ENCODE peak calls at places on chromosomes 13 and 19, in seven cellular contexts. F, N, Z, O, A, J and Q are unnamed samples.

GRCh38 chr19:45045671-45046353 is 7.0 kb downstream of the CLASRP start:
- DNase-seq in O (no peak), N (no peak), J (no peak), F (no peak), Z (no peak), A (no peak), Q (no peak)

GRCh38 chr19:29193116-29193515 is 19.8 kb downstream of the UQCRFS1 start:
- DNase-seq in N (no peak), F (no peak), J (no peak), O (no peak), Z (no peak), A (no peak), Q (no peak)

GRCh38 chr13:44758595-44759221 is 182.6 kb upstream of the TSC22D1 start:
- DNase-seq in Z (no peak), A (no peak), F (no peak), N (peak; percentile 31), O (no peak), J (peak; percentile 85), Q (no peak)

GRCh38 chr19:43476606-43477005 is 11.2 kb upstream of the LYPD3 start:
- DNase-seq in F (no peak), O (no peak), A (no peak), Z (no peak), N (no peak), J (peak; percentile 47), Q (no peak)

GRCh38 chr19:52211926-52212571 is 22.2 kb downstream of the PPP2R1A start:
- DNase-seq in F (no peak), A (no peak), J (no peak), N (no peak), O (no peak), Z (no peak), Q (no peak)

GRCh38 chr13:51935326-51936171 is 73.8 kb downstream of the CCDC70 start:
- DNase-seq in J (no peak), F (no peak), N (peak; percentile 26), A (no peak), Z (no peak), O (peak; percentile 72), Q (peak; percentile 43)

GRCh38 chr19:33085570-33086128 is 4.7 kb downstream of the GPATCH1 start:
- DNase-seq in J (no peak), O (no peak), A (no peak), Z (no peak), F (no peak), N (no peak), Q (no peak)

GRCh38 chr13:47798906-47799305 is 202.2 kb downstream of the SUCLA2 start:
- DNase-seq in F (no peak), N (no peak), Z (no peak), J (no peak), A (no peak), O (peak; percentile 53), Q (no peak)

GRCh38 chr13:105139048-105139379 is 1396.4 kb downstream of the EFNB2 start:
- DNase-seq in Z (no peak), A (no peak), J (no peak), F (no peak), O (no peak), N (no peak), Q (no peak)

GRCh38 chr13:25167775-25168174 is 4.3 kb downstream of the AMER2 start:
- DNase-seq in O (no peak), F (no peak), J (no peak), A (no peak), Z (no peak), N (no peak), Q (no peak)

GRCh38 chr19:53868892-53869804 is 1.5 kb downstream of the MYADM start:
- DNase-seq in O (peak; percentile 94), A (peak; percentile 70), F (peak; percentile 76), J (peak; percentile 86), Z (peak; percentile 95), N (peak; percentile 89), Q (peak; percentile 91)

GRCh38 chr13:113802090-113802531 is 43.1 kb downstream of the TMEM255B start:
- DNase-seq in O (peak; percentile 84), J (no peak), Z (peak; percentile 71), N (no peak), F (no peak), A (peak; percentile 68), Q (peak; percentile 90)

GRCh38 chr19:45498411-45499195 is at the start of gene PPM1N:
- DNase-seq in O (peak; percentile 87), J (no peak), N (no peak), F (peak; percentile 63), A (no peak), Z (no peak), Q (peak; percentile 86)

GRCh38 chr13:39269411-39269810 is 231.2 kb downstream of the NHLRC3 start:
- DNase-seq in F (no peak), J (no peak), A (no peak), Z (no peak), O (no peak), N (no peak), Q (no peak)

GRCh38 chr19:373391-374182 is 29.0 kb upstream of the MIER2 start:
- DNase-seq in J (no peak), A (no peak), N (no peak), Z (no peak), O (no peak), F (no peak), Q (no peak)

GRCh38 chr19:15137777-15138176 is 30.6 kb downstream of the SYDE1 start:
- DNase-seq in N (no peak), Z (no peak), O (no peak), A (no peak), J (no peak), F (no peak), Q (no peak)

GRCh38 chr19:3338541-3339181 is 27.7 kb upstream of the NFIC start:
- DNase-seq in N (peak; percentile 84), Z (peak; percentile 37), F (peak; percentile 36), A (no peak), J (no peak), O (no peak), Q (no peak)

GRCh38 chr19:3333662-3334061 is 32.7 kb upstream of the NFIC start:
- DNase-seq in A (no peak), Z (no peak), N (no peak), O (no peak), J (no peak), F (no peak), Q (no peak)

GRCh38 chr19:3336351-3336679 is 30.1 kb upstream of the NFIC start:
- DNase-seq in N (no peak), J (no peak), Z (no peak), A (no peak), O (no peak), F (no peak), Q (no peak)

GRCh38 chr19:3335431-3336350 is 30.7 kb upstream of the NFIC start:
- DNase-seq in Z (peak; percentile 54), J (no peak), A (peak; percentile 35), O (no peak), N (peak; percentile 78), F (no peak), Q (peak; percentile 48)

DNA sequence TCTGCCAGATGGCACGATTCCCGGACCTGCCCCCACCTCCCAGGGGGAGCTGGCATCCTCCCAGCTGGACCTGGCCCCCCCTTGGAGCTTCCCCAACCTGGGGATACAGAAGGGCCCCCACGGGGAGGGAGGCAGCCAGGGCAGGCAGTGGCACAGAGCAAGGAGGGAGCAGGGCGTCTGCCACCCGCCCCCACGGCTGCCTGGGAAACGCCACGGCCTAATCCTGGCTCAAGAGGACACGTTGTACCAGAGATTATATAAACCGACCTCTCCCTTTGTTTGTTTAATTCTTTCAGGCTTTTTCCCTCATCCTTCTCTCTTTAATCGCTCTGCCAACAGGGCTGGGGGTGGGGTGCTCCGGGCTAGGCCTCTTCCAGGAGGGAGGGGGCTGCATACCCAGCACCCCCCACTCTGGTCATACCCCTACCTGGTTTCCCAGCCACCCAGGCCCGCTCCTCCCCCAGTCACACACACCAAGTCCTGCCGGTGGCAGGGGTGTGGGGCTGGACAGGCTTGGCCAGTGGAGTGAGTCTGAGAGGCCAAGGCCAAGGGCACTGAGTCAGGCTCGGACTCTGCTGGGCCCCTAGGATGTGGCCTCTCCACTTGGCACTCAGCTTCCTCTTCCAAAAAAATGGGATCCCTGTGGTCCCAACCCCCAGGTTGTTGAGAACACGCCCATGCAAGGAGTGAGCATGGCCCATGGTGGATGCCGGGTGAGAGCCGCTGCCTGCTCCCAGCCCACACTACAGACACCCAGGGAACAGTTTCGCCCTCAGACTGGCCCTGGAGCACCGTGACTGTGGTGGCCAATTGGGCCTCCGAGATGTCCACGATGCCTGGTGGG is 29.5 kb upstream of the NFIC start:
- DNase-seq in J (peak; percentile 33), A (peak; percentile 72), O (no peak), F (no peak), Z (peak; percentile 91), N (peak; percentile 98), Q (peak; percentile 88)
- H3K4me3 ChIP-seq in J (no peak overlapping the region), A (no peak overlapping the region), O (no peak overlapping the region), F (no peak overlapping the region), Z (no peak overlapping the region), N (no peak overlapping the region), Q (no peak overlapping the region)

GRCh38 chr13:79379274-79379673 is 26.8 kb downstream of the RBM26 start:
- DNase-seq in O (no peak), N (no peak), Z (no peak), F (no peak), J (no peak), A (no peak), Q (no peak)
- H3K36me3 ChIP-seq in O (peaks cover 22% of the 10 kb centered on the region), N (peaks cover 14% of the 10 kb centered on the region), Z (no peaks in the 10 kb centered on the region), F (no peaks in the 10 kb centered on the region), J (peaks cover 4% of the 10 kb centered on the region), A (peaks cover 37% of the 10 kb centered on the region), Q (peaks cover 3% of the 10 kb centered on the region)

GRCh38 chr13:53338760-53339159 is 310.1 kb downstream of the OLFM4 start:
- DNase-seq in Z (no peak), J (no peak), N (no peak), O (no peak), A (no peak), F (no peak), Q (no peak)

GRCh38 chr13:53342623-53343022 is 314.0 kb downstream of the OLFM4 start:
- DNase-seq in N (no peak), O (peak; percentile 39), J (no peak), Z (no peak), F (no peak), A (no peak), Q (no peak)

GRCh38 chr13:53340505-53341143 is 312.0 kb downstream of the OLFM4 start:
- DNase-seq in A (no peak), N (no peak), O (no peak), F (no peak), J (no peak), Z (no peak), Q (no peak)

GRCh38 chr13:53341144-53341510 is 312.5 kb downstream of the OLFM4 start:
- DNase-seq in O (peak; percentile 10), A (no peak), F (no peak), Z (no peak), N (no peak), J (no peak), Q (no peak)

GRCh38 chr13:53343345-53343744 is 314.7 kb downstream of the OLFM4 start:
- DNase-seq in F (no peak), J (no peak), O (peak; percentile 74), N (no peak), A (no peak), Z (no peak), Q (no peak)
- H3K4me3 ChIP-seq in F (no peak overlapping the region), J (no peak overlapping the region), O (peak overlapping the region; percentile 16), N (no peak overlapping the region), A (no peak overlapping the region), Z (no peak overlapping the region), Q (no peak overlapping the region)

GRCh38 chr19:5698635-5699422 is 8.7 kb downstream of the RPL36 start:
- DNase-seq in O (peak; percentile 0), F (no peak), N (peak; percentile 12), Z (no peak), J (no peak), A (no peak), Q (no peak)
- H3K36me3 ChIP-seq in O (no peaks in the 10 kb centered on the region), F (no peaks in the 10 kb centered on the region), N (peaks cover 11% of the 10 kb centered on the region), Z (no peaks in the 10 kb centered on the region), J (peaks cover 36% of the 10 kb centered on the region), A (peaks cover 94% of the 10 kb centered on the region), Q (peaks cover 72% of the 10 kb centered on the region)